ENCODE peak calls at places on chromosomes 2 and 18, in seven cellular contexts. I, C, T, Q, V, M and D are unnamed samples.

GRCh38 chr18:11047156-11047555 is 102.2 kb downstream of the PIEZO2 start:
- DNase-seq in I (peak; percentile 7), C (peak; percentile 30), T (no peak), Q (no peak), V (no peak), M (peak; percentile 88), D (peak; percentile 51)

GRCh38 chr2:128573531-128573930 is 254.9 kb upstream of the HS6ST1 start:
- DNase-seq in I (no peak), C (no peak), T (no peak), Q (peak; percentile 20), V (no peak), M (no peak), D (no peak)

GRCh38 chr2:239195318-239195871 is 205.4 kb downstream of the HDAC4 start:
- DNase-seq in I (no peak), C (no peak), T (no peak), Q (peak; percentile 33), V (no peak), M (no peak), D (no peak)

GRCh38 chr2:26550276-26551015 is 72.5 kb upstream of the OTOF start:
- DNase-seq in I (no peak), C (no peak), T (no peak), Q (no peak), V (no peak), M (no peak), D (no peak)

GRCh38 chr2:19359456-19359855 is 1.0 kb upstream of the OSR1 start:
- DNase-seq in I (no peak), C (no peak), T (no peak), Q (no peak), V (no peak), M (no peak), D (no peak)

GRCh38 chr2:119950966-119951365 is 61.9 kb upstream of the EPB41L5 start:
- DNase-seq in I (no peak), C (peak; percentile 2), T (no peak), Q (no peak), V (no peak), M (no peak), D (no peak)

GRCh38 chr18:48659188-48660009 is 120.6 kb downstream of the CTIF start:
- DNase-seq in I (no peak), C (no peak), T (no peak), Q (no peak), V (no peak), M (no peak), D (no peak)

GRCh38 chr2:159029936-159030335 is 61.5 kb downstream of the TANC1 start:
- DNase-seq in I (peak; percentile 71), C (no peak), T (no peak), Q (no peak), V (no peak), M (peak; percentile 41), D (no peak)

GRCh38 chr18:54102123-54102522 is 122.3 kb downstream of the MBD2 start:
- DNase-seq in I (no peak), C (no peak), T (no peak), Q (no peak), V (no peak), M (no peak), D (no peak)

GRCh38 chr2:219279916-219280516 is 850 bp downstream of the DNAJB2 start:
- DNase-seq in I (no peak), C (no peak), T (no peak), Q (no peak), V (no peak), M (no peak), D (no peak)

GRCh38 chr2:85549826-85550225 is 10.9 kb downstream of the MAT2A start:
- DNase-seq in I (peak; percentile 59), C (peak; percentile 99), T (no peak), Q (no peak), V (no peak), M (peak; percentile 80), D (peak; percentile 70)

GRCh38 chr2:226673314-226673723 is 126.3 kb downstream of the IRS1 start:
- DNase-seq in I (peak; percentile 81), C (peak; percentile 94), T (no peak), Q (no peak), V (no peak), M (peak; percentile 77), D (peak; percentile 90)

GRCh38 chr18:69580107-69580506 is 179.4 kb downstream of the DOK6 start:
- DNase-seq in I (no peak), C (peak; percentile 28), T (no peak), Q (no peak), V (no peak), M (peak; percentile 32), D (peak; percentile 13)

GRCh38 chr2:72947947-72948346 is 30.6 kb downstream of the EMX1 start:
- DNase-seq in I (no peak), C (no peak), T (no peak), Q (no peak), V (no peak), M (no peak), D (no peak)

GRCh38 chr2:195477996-195478382 is 179.0 kb upstream of the SLC39A10 start:
- DNase-seq in I (no peak), C (peak; percentile 25), T (no peak), Q (no peak), V (no peak), M (no peak), D (no peak)

GRCh38 chr2:118832071-118832790 is 15.2 kb downstream of the EN1 start:
- DNase-seq in I (no peak), C (no peak), T (no peak), Q (no peak), V (no peak), M (no peak), D (no peak)

GRCh38 chr2:219560037-219560892 is 11.1 kb downstream of the OBSL1 start:
- DNase-seq in I (no peak), C (no peak), T (no peak), Q (peak; percentile 79), V (no peak), M (no peak), D (peak; percentile 72)

GRCh38 chr2:26126091-26126490 is 46.8 kb upstream of the GAREM2 start:
- DNase-seq in I (no peak), C (no peak), T (no peak), Q (no peak), V (no peak), M (no peak), D (no peak)

GRCh38 chr2:71277536-71278103 is 50.7 kb upstream of the PAIP2B start:
- DNase-seq in I (peak; percentile 67), C (no peak), T (peak; percentile 60), Q (peak; percentile 75), V (peak; percentile 77), M (peak; percentile 37), D (peak; percentile 91)

GRCh38 chr2:70104231-70105111 is 17.2 kb downstream of the PCBP1 start:
- DNase-seq in I (no peak), C (peak; percentile 79), T (no peak), Q (no peak), V (no peak), M (peak; percentile 58), D (peak; percentile 76)

GRCh38 chr2:188869560-188869959 is 104.6 kb upstream of the COL3A1 start:
- DNase-seq in I (no peak), C (peak; percentile 26), T (no peak), Q (no peak), V (no peak), M (peak; percentile 22), D (peak; percentile 44)

GRCh38 chr2:3433339-3433699 is 53.8 kb downstream of the TRAPPC12 start:
- DNase-seq in I (no peak), C (no peak), T (no peak), Q (no peak), V (no peak), M (no peak), D (no peak)

GRCh38 chr2:3430211-3430610 is 50.7 kb downstream of the TRAPPC12 start:
- DNase-seq in I (peak; percentile 5), C (peak; percentile 28), T (no peak), Q (no peak), V (no peak), M (no peak), D (no peak)

GRCh38 chr2:3432693-3433338 is 53.3 kb downstream of the TRAPPC12 start:
- DNase-seq in I (no peak), C (no peak), T (no peak), Q (no peak), V (no peak), M (no peak), D (no peak)

GRCh38 chr2:3430740-3431490 is 51.4 kb downstream of the TRAPPC12 start:
- DNase-seq in I (no peak), C (no peak), T (no peak), Q (no peak), V (no peak), M (no peak), D (no peak)

GRCh38 chr2:3432067-3432466 is 52.6 kb downstream of the TRAPPC12 start:
- DNase-seq in I (no peak), C (peak; percentile 6), T (no peak), Q (no peak), V (no peak), M (peak; percentile 74), D (no peak)
- H2BK5ac ChIP-seq in I (no peak overlapping the region), C (no peak overlapping the region), T (no peak overlapping the region), Q (no peak overlapping the region), V (no peak overlapping the region), M (no peak overlapping the region), D (no peak overlapping the region)

GRCh38 chr2:216553841-216554240 is 55.2 kb downstream of the RPL37A start:
- DNase-seq in I (no peak), C (no peak), T (no peak), Q (no peak), V (no peak), M (no peak), D (no peak)

GRCh38 chr2:216554755-216555154 is 56.1 kb downstream of the RPL37A start:
- DNase-seq in I (no peak), C (no peak), T (no peak), Q (no peak), V (no peak), M (no peak), D (no peak)

GRCh38 chr2:216555274-216555673 is 56.6 kb downstream of the RPL37A start:
- DNase-seq in I (no peak), C (no peak), T (no peak), Q (no peak), V (no peak), M (no peak), D (no peak)

GRCh38 chr2:216553093-216553478 is 54.4 kb downstream of the RPL37A start:
- DNase-seq in I (no peak), C (peak; percentile 78), T (no peak), Q (no peak), V (peak; percentile 47), M (peak; percentile 17), D (peak; percentile 25)

GRCh38 chr2:216554286-216554685 is 55.6 kb downstream of the RPL37A start:
- DNase-seq in I (no peak), C (no peak), T (no peak), Q (no peak), V (no peak), M (no peak), D (no peak)
- H2AK5ac ChIP-seq in I (no peak overlapping the region), C (peak overlapping the region; percentile 72), T (no peak overlapping the region), Q (no peak overlapping the region), V (no peak overlapping the region), M (peak overlapping the region; percentile 80), D (no peak overlapping the region)

GRCh38 chr18:73261923-73262322 is 394.1 kb upstream of the NETO1 start:
- DNase-seq in I (no peak), C (no peak), T (no peak), Q (no peak), V (no peak), M (no peak), D (no peak)
- H3K4me2 ChIP-seq in I (no peak overlapping the region), C (no peak overlapping the region), T (no peak overlapping the region), Q (no peak overlapping the region), V (no peak overlapping the region), M (no peak overlapping the region), D (no peak overlapping the region)

DNA sequence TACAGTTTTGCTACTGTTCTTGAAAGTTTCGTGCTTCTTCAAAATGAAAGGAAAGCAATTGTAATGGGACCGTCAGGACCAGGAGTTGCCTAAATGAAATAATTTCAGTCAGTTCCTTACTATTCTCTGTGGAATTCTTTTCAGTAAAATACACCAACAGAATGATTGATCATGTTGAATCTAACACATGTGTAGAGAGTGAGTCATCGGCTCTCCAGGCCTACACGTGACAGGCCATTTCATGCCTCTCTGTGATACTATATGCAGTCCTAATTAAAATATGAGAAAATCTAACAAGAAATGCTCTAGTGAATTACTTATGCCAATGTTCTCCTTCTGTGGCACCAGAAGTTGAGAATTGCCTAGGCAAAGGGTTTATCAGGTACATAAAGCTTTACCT is 199.5 kb downstream of the LRRTM1 start:
- DNase-seq in I (no peak), C (peak; percentile 82), T (no peak), Q (no peak), V (no peak), M (no peak), D (no peak)
- H2BK5ac ChIP-seq in I (no peak overlapping the region), C (peak overlapping the region; percentile 81), T (no peak overlapping the region), Q (no peak overlapping the region), V (no peak overlapping the region), M (no peak overlapping the region), D (no peak overlapping the region)